ENCODE peak calls at places on chromosome 19, in four cellular contexts. O is mucosa of descending colon; X is thyroid gland; H is CD8-positive, alpha-beta memory T cell. S is an unnamed sample.

GRCh38 chr19:14432817-14433453 is at the start of gene PKN1:
- DNase-seq in O (peak; percentile 44), H (peak; percentile 53), X (peak; percentile 48), S (peak; percentile 53)

GRCh38 chr19:53311897-53312296 is 21.7 kb upstream of the ZNF845 start:
- DNase-seq in H (no peak), O (no peak), X (no peak), S (no peak)

GRCh38 chr19:47761566-47761965 is 16.2 kb downstream of the NOP53 start:
- DNase-seq in X (no peak), H (no peak), O (no peak), S (no peak)

GRCh38 chr19:8698433-8699063 is at the start of gene ACTL9:
- DNase-seq in O (no peak), X (no peak), H (no peak), S (no peak)

GRCh38 chr19:55087542-55087935 is 11.9 kb downstream of the EPS8L1 start:
- DNase-seq in O (no peak), H (no peak), X (no peak), S (no peak)

GRCh38 chr19:19443902-19444693 is 38.6 kb downstream of the GATAD2A start:
- DNase-seq in O (no peak), H (no peak), X (no peak), S (no peak)

GRCh38 chr19:15101479-15102082 is 5.6 kb upstream of the SYDE1 start:
- DNase-seq in O (peak; percentile 74), X (peak; percentile 20), H (peak; percentile 36), S (no peak)

GRCh38 chr19:4061178-4061682 is 5.5 kb downstream of the ZBTB7A start:
- DNase-seq in X (peak; percentile 90), H (no peak), O (peak; percentile 97), S (no peak)

GRCh38 chr19:6032381-6032780 is 54.4 kb upstream of the RANBP3 start:
- DNase-seq in H (no peak), X (no peak), O (no peak), S (no peak)

GRCh38 chr19:55437410-55437809 is 5.7 kb downstream of the SHISA7 start:
- DNase-seq in X (peak; percentile 84), H (no peak), O (peak; percentile 74), S (no peak)

GRCh38 chr19:50427997-50428425 is 4.7 kb upstream of the MYBPC2 start:
- DNase-seq in O (peak; percentile 82), H (peak; percentile 23), X (peak; percentile 95), S (no peak)

GRCh38 chr19:18058208-18059009 is 28.3 kb downstream of the IL12RB1 start:
- DNase-seq in X (peak; percentile 81), O (peak; percentile 80), H (peak; percentile 83), S (peak; percentile 76)

GRCh38 chr19:13833330-13834265 is 38.4 kb downstream of the ZSWIM4 start:
- DNase-seq in O (peak; percentile 94), X (peak; percentile 99), H (peak; percentile 93), S (peak; percentile 90)

GRCh38 chr19:31355330-31356289 is 6.4 kb upstream of the TSHZ3 start:
- DNase-seq in O (no peak), H (no peak), X (no peak), S (no peak)

GRCh38 chr19:56721714-56722113 is 50.2 kb upstream of the ZNF835 start:
- DNase-seq in O (no peak), X (no peak), H (no peak), S (no peak)
- H3K9me3 ChIP-seq in O (peaks cover 48% of the 10 kb centered on the region), X (no peaks in the 10 kb centered on the region), H (no peaks in the 10 kb centered on the region), S (no peaks in the 10 kb centered on the region)

GRCh38 chr19:29139227-29139626 is 73.7 kb downstream of the UQCRFS1 start:
- DNase-seq in O (no peak), H (no peak), X (no peak), S (no peak)
- H3K9me3 ChIP-seq in O (peaks cover 40% of the 10 kb centered on the region), H (peaks cover 19% of the 10 kb centered on the region), X (no peaks in the 10 kb centered on the region), S (no peaks in the 10 kb centered on the region)

GRCh38 chr19:22517496-22518411 is 95.6 kb upstream of the ZNF98 start:
- DNase-seq in H (no peak), X (no peak), O (no peak), S (no peak)

GRCh38 chr19:22515435-22515834 is 93.3 kb upstream of the ZNF98 start:
- DNase-seq in X (no peak), H (no peak), O (no peak), S (no peak)

GRCh38 chr19:22523940-22524339 is 101.8 kb upstream of the ZNF98 start:
- DNase-seq in O (no peak), X (no peak), H (no peak), S (no peak)

GRCh38 chr19:22519152-22519551 is 97.0 kb upstream of the ZNF98 start:
- DNase-seq in O (no peak), X (no peak), H (no peak), S (no peak)
- H3K9me3 ChIP-seq in O (peaks cover 78% of the 10 kb centered on the region), X (no peaks in the 10 kb centered on the region), H (no peaks in the 10 kb centered on the region), S (no peaks in the 10 kb centered on the region)

GRCh38 chr19:23241433-23241832 is 8.8 kb downstream of the ZNF724 start:
- DNase-seq in X (no peak), H (no peak), O (no peak), S (no peak)
- H3K9me3 ChIP-seq in X (no peaks in the 10 kb centered on the region), H (peaks cover 17% of the 10 kb centered on the region), O (peaks cover 58% of the 10 kb centered on the region), S (peaks cover 24% of the 10 kb centered on the region)

DNA sequence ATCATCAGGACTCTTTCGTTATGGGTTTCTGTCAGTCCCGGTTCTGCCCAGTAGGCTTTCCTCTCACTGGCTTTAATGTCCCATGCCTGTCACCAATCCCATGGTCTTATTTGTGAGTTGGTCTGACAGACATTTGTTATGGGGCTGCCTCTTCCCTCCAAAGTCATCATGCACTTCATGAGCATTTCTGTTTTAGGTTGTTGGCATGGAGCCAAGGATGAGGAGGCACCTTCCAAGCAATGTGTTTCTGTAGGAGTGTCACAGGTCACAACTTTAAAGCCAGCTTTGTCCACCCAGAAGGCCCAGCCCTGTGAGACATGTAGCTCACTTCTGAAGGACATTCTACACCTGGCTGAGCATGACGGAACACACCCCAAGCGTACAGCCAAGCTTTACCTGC is 8.5 kb downstream of the ZNF17 start:
- DNase-seq in H (no peak), X (no peak), O (no peak), S (no peak)
- H3K9me3 ChIP-seq in H (peaks cover 57% of the 10 kb centered on the region), X (no peaks in the 10 kb centered on the region), O (peaks cover 87% of the 10 kb centered on the region), S (peaks cover 23% of the 10 kb centered on the region)

GRCh38 chr19:728011-728410 is 19.3 kb downstream of the PALM start:
- DNase-seq in H (no peak), O (no peak), X (peak; percentile 45), S (no peak)
- H3K9me3 ChIP-seq in H (no peaks in the 10 kb centered on the region), O (no peaks in the 10 kb centered on the region), X (no peaks in the 10 kb centered on the region), S (no peaks in the 10 kb centered on the region)

GRCh38 chr19:24140099-24140498 is 53.1 kb downstream of the ZNF254 start:
- DNase-seq in O (no peak), X (peak; percentile 15), H (no peak), S (no peak)

GRCh38 chr19:24141612-24142011 is 54.6 kb downstream of the ZNF254 start:
- DNase-seq in X (no peak), O (no peak), H (no peak), S (no peak)

GRCh38 chr19:24142771-24143170 is 55.8 kb downstream of the ZNF254 start:
- DNase-seq in O (no peak), H (no peak), X (no peak), S (no peak)

DNA sequence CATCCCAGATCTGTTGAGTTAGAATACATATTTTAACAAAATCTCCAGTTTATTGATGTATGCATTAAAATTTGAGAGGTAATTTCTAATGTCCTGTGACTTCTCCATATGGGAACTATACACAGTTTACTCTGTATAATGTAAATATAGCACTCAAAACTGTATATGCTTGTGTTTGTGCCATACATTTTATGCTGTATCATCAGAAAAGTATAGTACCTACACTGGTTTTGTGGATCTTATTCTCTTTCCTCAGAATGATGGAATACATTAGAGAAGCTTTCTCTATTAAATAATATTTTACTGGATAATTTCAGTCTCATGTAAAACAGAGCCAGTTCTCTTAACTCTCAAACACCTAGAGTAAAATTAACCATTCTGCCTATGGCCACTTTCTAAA is 53.6 kb downstream of the ZNF254 start:
- DNase-seq in X (no peak), H (no peak), O (no peak), S (no peak)
- H3K9me3 ChIP-seq in X (no peaks in the 10 kb centered on the region), H (peaks cover 36% of the 10 kb centered on the region), O (peaks cover 93% of the 10 kb centered on the region), S (peaks cover 41% of the 10 kb centered on the region)

GRCh38 chr19:36483653-36484052 is 5.7 kb downstream of the ZNF566 start:
- DNase-seq in X (no peak), H (no peak), O (no peak), S (no peak)

GRCh38 chr19:36488816-36489138 is 584 bp downstream of the ZNF566 start:
- DNase-seq in H (no peak), X (peak; percentile 19), O (no peak), S (no peak)

GRCh38 chr19:36488118-36488815 is 1.1 kb downstream of the ZNF566 start:
- DNase-seq in X (no peak), H (no peak), O (no peak), S (no peak)

DNA sequence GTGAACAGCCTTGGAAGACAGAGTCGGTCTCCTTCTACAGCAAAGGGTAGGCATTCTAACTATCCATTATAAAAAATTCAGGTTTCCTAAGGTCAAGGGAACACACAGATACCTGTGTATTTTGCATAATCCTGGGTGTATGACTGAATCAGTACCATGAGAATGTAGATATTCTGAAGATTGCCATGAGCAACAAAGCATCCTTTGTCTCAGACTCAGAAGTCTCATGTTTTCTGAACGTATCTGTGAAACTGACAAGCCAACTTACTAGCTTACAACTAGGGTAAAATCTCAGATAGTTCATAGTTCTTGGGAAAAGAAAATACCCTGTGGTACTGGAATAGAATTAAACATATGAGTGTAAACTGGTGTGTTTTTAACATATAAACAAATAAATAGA is 6.5 kb downstream of the ZNF566 start:
- DNase-seq in X (no peak), H (no peak), O (no peak), S (no peak)
- H3K9me3 ChIP-seq in X (no peaks in the 10 kb centered on the region), H (peaks cover 11% of the 10 kb centered on the region), O (peaks cover 45% of the 10 kb centered on the region), S (peaks cover 5% of the 10 kb centered on the region)

DNA sequence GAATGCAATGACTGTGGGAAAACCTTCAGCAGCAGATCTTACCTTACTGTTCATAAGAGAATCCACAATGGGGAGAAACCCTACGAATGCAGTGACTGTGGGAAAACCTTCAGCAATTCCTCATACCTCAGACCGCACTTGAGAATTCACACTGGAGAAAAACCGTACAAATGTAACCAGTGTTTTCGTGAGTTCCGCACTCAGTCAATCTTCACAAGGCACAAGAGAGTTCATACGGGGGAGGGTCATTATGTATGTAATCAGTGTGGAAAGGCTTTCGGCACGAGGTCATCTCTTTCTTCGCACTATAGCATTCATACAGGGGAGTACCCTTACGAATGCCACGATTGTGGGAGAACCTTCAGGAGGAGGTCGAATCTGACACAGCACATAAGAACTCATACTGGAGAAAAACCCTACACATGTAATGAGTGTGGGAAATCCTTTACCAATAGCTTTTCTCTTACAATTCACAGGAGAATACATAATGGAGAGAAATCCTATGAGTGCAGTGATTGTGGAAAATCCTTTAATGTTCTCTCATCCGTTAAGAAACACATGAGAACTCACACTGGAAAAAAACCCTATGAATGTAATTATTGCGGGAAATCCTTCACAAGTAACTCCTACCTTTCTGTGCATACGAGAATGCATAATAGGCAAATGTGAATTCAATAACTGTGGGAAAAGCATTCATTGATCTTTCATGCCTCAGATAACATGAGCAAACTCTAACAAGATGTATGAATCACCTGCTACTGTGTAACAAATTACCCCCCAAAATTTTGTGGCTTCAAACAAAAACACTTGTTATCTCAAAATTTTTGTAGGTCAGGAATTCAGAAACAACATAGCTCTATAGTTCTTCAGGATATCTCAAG is 13.8 kb downstream of the ZNF557 start:
- DNase-seq in H (no peak), O (no peak), X (no peak), S (no peak)
- H3K9me3 ChIP-seq in H (peaks cover 75% of the 10 kb centered on the region), O (peaks cover 99% of the 10 kb centered on the region), X (peaks cover 22% of the 10 kb centered on the region), S (peaks cover 73% of the 10 kb centered on the region)

S was measured in T-helper 17 cell.